ENCODE peak calls at places on chromosomes 4 and X, in seven cellular contexts. V is cardiac muscle cell, O is upper lobe of right lung, T is A673, G is AG04449, F is AG04450, J is Peyer's patch. L is an unnamed sample.

GRCh38 chr4:124810814-124811213 is 98.3 kb upstream of the ANKRD50 start:
- DNase-seq in J (no peak), G (no peak), T (no peak), V (no peak), O (no peak), F (no peak), L (no peak)

GRCh38 chrX:124665878-124666425 is 319.6 kb downstream of the SH2D1A start:
- DNase-seq in J (no peak), F (no peak), V (no peak), T (no peak), O (no peak), G (no peak), L (no peak)

GRCh38 chr4:57064811-57065711 is 45.1 kb downstream of the IGFBP7 start:
- DNase-seq in F (peak), G (peak), T (no peak), V (peak), J (peak), O (no peak), L (peak)

GRCh38 chr4:161411901-161412300 is 751.9 kb downstream of the FSTL5 start:
- DNase-seq in T (no peak), G (no peak), J (no peak), F (no peak), O (no peak), V (no peak), L (no peak)

GRCh38 chrX:86806786-86807185 is 658.5 kb downstream of the DACH2 start:
- DNase-seq in O (no peak), T (peak), J (no peak), F (no peak), V (no peak), G (no peak), L (no peak)

GRCh38 chr4:15042529-15043167 is 40.4 kb downstream of the CPEB2 start:
- DNase-seq in T (no peak), O (no peak), J (no peak), G (no peak), V (peak), F (no peak), L (no peak)

GRCh38 chrX:110171442-110171841 is 146.4 kb downstream of the AMMECR1 start:
- DNase-seq in G (no peak), F (no peak), O (no peak), J (no peak), T (no peak), V (no peak), L (no peak)

GRCh38 chrX:13373807-13374187 is 53.9 kb upstream of the ATXN3L start:
- DNase-seq in F (no peak), O (no peak), T (no peak), V (peak), G (peak), J (no peak), L (no peak)

GRCh38 chr4:101337688-101338087 is 9.6 kb downstream of the PPP3CA start:
- DNase-seq in T (peak), O (no peak), J (no peak), V (peak), G (no peak), F (no peak), L (no peak)

GRCh38 chrX:71181558-71181909 is 36.9 kb downstream of the NLGN3 start:
- DNase-seq in F (no peak), J (peak), V (no peak), T (no peak), O (no peak), G (no peak), L (peak)

GRCh38 chr4:10629394-10629793 is 55.2 kb downstream of the CLNK start:
- DNase-seq in T (no peak), O (no peak), V (no peak), F (no peak), G (no peak), J (no peak), L (no peak)

DNA sequence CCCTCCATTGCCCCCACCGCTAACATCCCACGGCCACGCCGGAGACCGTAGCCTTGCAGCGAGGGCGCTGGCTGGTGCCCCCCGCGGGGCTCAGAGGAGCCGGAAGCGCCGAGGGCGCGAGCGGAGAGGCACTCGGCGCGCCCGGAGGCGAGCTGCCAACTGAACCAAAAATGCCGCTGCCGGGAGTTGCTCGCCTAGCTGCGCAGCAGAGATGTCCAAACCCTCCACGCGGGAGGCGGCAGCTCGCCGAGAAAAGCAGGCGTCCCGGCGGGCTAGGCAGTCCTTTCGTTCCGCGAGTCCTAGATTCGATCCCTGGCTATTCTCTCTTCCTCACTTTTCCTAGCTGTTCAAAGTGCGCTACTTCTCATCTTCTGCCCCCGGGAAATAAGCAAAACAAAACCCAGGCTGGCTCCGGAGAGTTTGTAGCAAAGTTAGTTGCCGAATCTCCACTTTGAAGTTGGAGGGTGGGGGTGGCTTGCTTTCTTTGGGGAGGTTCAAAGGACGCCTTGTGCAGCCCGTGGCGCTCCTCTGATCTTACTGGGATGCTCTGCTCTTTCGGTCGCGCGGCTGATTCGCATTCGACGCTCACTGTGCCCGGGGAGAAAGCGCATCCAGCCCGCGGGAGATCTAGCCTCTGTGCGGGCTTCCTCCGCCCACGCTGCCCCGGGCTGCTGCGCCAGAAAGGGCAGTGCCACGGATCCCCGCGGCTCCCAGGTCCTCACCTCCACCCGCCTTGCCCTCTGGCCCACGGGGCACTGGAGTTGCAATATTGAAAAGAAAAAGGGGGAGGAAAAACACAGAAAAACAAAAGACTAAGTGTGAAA is 677 bp downstream of the NKX6-1 start:
- DNase-seq in J (no peak), F (no peak), T (peak), G (no peak), V (peak), O (peak), L (no peak)
- H3K4me3 ChIP-seq in J (peak), F (peak), T (peak), G (peak), V (peak), O (peak), L (no peak)

GRCh38 chr4:75630932-75631320 is 598 bp upstream of the CDKL2 start:
- DNase-seq in G (no peak), V (peak), O (no peak), T (no peak), J (no peak), F (no peak), L (no peak)
- H3K4me3 ChIP-seq in G (peak), V (peak), O (peak), T (peak), J (peak), F (peak), L (peak)

DNA sequence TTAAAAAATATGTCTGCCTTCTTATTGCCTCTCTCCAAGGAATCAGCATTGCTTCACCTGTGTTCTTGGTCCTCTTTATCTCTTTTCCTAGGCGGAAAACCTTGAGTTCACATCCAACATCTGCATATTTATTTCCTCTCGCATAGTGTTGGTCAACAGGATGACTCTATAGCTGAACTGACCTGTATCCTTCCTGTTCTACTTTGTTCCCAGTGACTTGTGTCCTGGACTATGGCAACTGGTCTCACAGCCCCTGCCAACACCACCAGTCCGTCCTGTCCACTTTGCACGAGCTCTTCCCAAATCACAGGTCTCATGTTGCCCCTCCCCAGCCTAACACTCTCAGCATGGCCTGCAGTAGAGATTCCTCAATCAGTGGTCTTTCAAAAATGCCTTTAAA is 2.0 kb downstream of the DIPK2B start:
- DNase-seq in T (no peak), V (no peak), O (no peak), J (no peak), F (no peak), G (no peak), L (no peak)
- H3K4me3 ChIP-seq in T (no peak), V (no peak), O (peak), J (no peak), F (no peak), G (no peak), L (no peak)

DNA sequence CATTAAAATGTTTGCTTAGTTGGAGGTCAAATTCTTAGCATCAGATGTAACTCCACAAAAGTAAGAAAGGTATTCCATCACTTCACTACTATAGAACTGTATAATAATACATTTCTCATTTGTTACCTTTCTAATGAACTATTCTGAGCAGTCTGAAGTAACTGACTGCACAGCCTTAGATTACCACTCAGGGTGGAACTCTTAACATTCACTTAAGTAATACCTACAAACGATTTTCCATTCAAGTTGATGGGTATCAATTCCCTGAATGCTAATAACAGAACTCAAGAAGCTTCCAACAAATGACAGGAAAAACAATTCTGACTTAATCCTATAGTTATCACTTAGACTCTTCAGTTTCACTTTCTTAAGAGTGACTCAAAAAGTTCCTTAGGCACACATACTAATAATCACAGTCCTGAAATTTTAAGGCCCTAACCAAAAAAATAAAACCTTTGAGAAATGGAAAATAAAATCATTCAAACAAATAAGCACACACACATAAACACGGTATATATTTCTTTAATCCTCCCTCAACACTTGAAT is 20.9 kb downstream of the HNRNPD start:
- DNase-seq in O (no peak), G (no peak), T (no peak), F (no peak), V (no peak), J (no peak), L (no peak)
- H3K4me3 ChIP-seq in O (no peak), G (no peak), T (no peak), F (no peak), V (no peak), J (no peak), L (no peak)

GRCh38 chr4:55410431-55410830 is 14.7 kb downstream of the TMEM165 start:
- DNase-seq in F (no peak), V (no peak), O (no peak), J (no peak), T (no peak), G (no peak), L (no peak)
- H3K4me3 ChIP-seq in F (no peak), V (no peak), O (no peak), J (no peak), T (no peak), G (no peak), L (no peak)

GRCh38 chr4:172815499-172816175 is 353.0 kb upstream of the GALNT7 start:
- DNase-seq in V (no peak), T (no peak), G (no peak), J (no peak), F (no peak), O (no peak), L (peak)
- H3K4me3 ChIP-seq in V (no peak), T (no peak), G (no peak), J (no peak), F (no peak), O (no peak), L (no peak)

GRCh38 chr4:41524446-41524845 is 13.5 kb upstream of the LIMCH1 start:
- DNase-seq in O (no peak), F (no peak), T (no peak), G (no peak), J (no peak), V (no peak), L (no peak)
- H3K4me3 ChIP-seq in O (no peak), F (no peak), T (no peak), G (no peak), J (no peak), V (no peak), L (no peak)

DNA sequence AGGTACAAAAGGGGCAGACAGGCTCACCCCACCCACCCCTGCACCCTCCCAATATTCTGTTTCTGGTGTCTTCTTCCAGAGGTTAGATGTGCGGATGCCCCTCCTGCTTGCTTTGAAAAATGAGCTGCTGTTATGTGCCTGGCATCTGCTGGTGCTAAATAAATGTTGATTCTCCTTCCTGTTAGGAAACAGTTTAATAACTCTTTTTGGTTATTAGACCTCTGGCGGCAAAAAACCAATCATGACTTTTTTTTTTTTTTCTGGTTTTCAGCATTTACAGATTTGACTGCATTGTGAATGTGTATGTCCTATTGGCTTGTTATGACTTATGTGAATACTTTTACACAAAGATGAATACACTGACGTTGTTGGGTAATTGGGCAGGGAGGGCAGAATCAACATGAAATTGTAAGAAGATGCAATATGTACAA is 13.6 kb upstream of the TMEM156 start:
- DNase-seq in O (no peak), J (no peak), T (no peak), G (no peak), V (peak), F (no peak), L (no peak)
- H3K4me3 ChIP-seq in O (peak), J (peak), T (peak), G (peak), V (peak), F (peak), L (peak)

GRCh38 chr4:47926667-47927258 is 12.4 kb upstream of the NFXL1 start:
- DNase-seq in F (no peak), J (peak), V (peak), T (peak), G (no peak), O (peak), L (peak)
- H3K4me3 ChIP-seq in F (no peak), J (no peak), V (peak), T (peak), G (peak), O (no peak), L (no peak)